ENCODE peak calls at places on chromosome 19, in four cellular contexts. G is suprapubic skin, N is heart right ventricle, B is HepG2. O is an unnamed sample.

GRCh38 chr19:51439021-51439465 is 19.2 kb downstream of the SIGLEC8 start:
- DNase-seq in B (peak; percentile 14), G (no peak), N (no peak), O (no peak)

GRCh38 chr19:35437152-35437951 is 10.7 kb upstream of the FFAR2 start:
- DNase-seq in G (no peak), N (no peak), B (no peak), O (no peak)

GRCh38 chr19:44635581-44636438 is 7.9 kb upstream of the PVR start:
- DNase-seq in G (no peak), N (no peak), B (no peak), O (no peak)

GRCh38 chr19:30402790-30403189 is 30.6 kb downstream of the ZNF536 start:
- DNase-seq in B (no peak), G (no peak), N (no peak), O (no peak)

GRCh38 chr19:54162241-54162805 is 2.8 kb upstream of the LENG1 start:
- DNase-seq in G (peak; percentile 95), N (peak; percentile 82), B (no peak), O (peak; percentile 50)

GRCh38 chr19:48715276-48715675 is 4.2 kb downstream of the MAMSTR start:
- DNase-seq in G (peak; percentile 76), N (no peak), B (no peak), O (no peak)

GRCh38 chr19:8096071-8096470 is 43.5 kb downstream of the CCL25 start:
- DNase-seq in N (no peak), G (no peak), B (no peak), O (no peak)

GRCh38 chr19:47351545-47351944 is 2.4 kb downstream of the DHX34 start:
- DNase-seq in B (peak; percentile 25), N (no peak), G (no peak), O (no peak)

GRCh38 chr19:38655148-38655824 is 7.8 kb downstream of the ACTN4 start:
- DNase-seq in N (no peak), B (no peak), G (no peak), O (no peak)

GRCh38 chr19:7744871-7745270 is 2.5 kb downstream of the CD209 start:
- DNase-seq in N (no peak), B (no peak), G (no peak), O (no peak)

GRCh38 chr19:14611051-14611450 is 28.2 kb downstream of the CLEC17A start:
- DNase-seq in N (no peak), B (no peak), G (no peak), O (no peak)

GRCh38 chr19:33219261-33219812 is 6.3 kb downstream of the SLC7A10 start:
- DNase-seq in B (no peak), G (no peak), N (no peak), O (no peak)

GRCh38 chr19:58182577-58182988 is 278 bp upstream of the ZNF274 start:
- DNase-seq in G (no peak), N (peak; percentile 89), B (no peak), O (peak; percentile 74)

GRCh38 chr19:29775575-29775900 is 36.3 kb upstream of the CCNE1 start:
- DNase-seq in N (no peak), G (no peak), B (no peak), O (no peak)

GRCh38 chr19:12769689-12770088 is 5.7 kb downstream of the HOOK2 start:
- DNase-seq in B (no peak), N (no peak), G (no peak), O (no peak)

GRCh38 chr19:32676186-32676894 is 692 bp downstream of the RGS9BP start:
- DNase-seq in B (no peak), N (peak; percentile 30), G (peak; percentile 65), O (no peak)

GRCh38 chr19:7550987-7551761 is 15.7 kb downstream of the PNPLA6 start:
- DNase-seq in G (no peak), B (no peak), N (peak; percentile 69), O (no peak)

GRCh38 chr19:53091855-53092254 is 11.4 kb downstream of the ZNF160 start:
- DNase-seq in B (no peak), G (no peak), N (no peak), O (no peak)

GRCh38 chr19:58042709-58043340 is 9.0 kb downstream of the ZSCAN1 start:
- DNase-seq in G (no peak), B (no peak), N (no peak), O (no peak)

GRCh38 chr19:12868540-12869112 is 12.6 kb downstream of the DNASE2 start:
- DNase-seq in B (no peak), N (no peak), G (no peak), O (no peak)

DNA sequence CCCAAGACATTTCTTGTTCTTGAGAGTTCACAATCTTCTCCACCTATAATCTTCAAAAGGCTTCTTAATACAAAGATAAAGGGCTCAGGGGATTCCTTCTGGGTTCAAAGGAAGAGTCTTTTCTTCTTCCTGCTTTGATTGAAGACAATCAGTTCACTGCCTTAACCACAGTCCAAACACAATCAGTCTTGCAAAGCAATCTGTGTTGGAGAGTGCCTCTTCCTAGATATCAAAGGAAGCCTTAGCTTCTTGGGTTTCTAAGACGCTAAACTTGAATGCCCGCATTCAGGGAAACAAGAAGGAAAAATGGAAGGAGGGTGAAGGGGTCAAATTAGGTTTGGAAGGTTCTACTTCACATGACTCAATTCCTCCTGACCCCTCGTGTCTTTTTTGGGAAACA is 27.2 kb downstream of the RANBP3 start:
- DNase-seq in N (no peak), G (no peak), B (no peak), O (no peak)
- H3K4me1 ChIP-seq in N (peaks cover 78% of the 10 kb centered on the region), G (peaks cover 68% of the 10 kb centered on the region), B (peaks cover 45% of the 10 kb centered on the region), O (peaks cover 78% of the 10 kb centered on the region)

DNA sequence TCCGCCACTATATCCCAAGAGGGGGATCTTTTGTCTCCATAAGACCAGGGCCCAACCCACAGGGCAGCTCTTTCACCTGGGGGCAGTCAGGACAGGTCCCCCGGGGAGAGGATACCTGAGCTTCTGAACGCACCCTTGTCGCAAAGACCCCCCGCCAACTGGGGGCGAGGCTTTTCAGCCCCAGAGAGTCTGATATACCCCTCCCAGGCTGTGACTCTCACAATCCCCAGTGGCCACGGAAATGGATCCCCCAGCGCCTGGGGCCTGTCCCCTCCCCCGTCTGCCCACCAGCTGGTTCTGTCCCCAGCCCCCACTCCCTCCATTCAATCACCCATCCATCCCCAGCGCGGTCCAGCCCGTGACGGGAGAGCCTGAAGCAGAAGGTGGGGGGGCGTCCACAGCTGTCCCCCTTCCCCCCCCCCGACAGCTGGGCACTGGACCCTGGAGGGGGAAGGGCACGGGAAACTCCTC is 858 bp downstream of the DOCK6 start:
- DNase-seq in G (no peak), N (no peak), B (no peak), O (no peak)
- H3K27ac ChIP-seq in G (peak overlapping the region; percentile 87), N (peak overlapping the region; percentile 92), B (no peak overlapping the region), O (peak overlapping the region; percentile 91)

DNA sequence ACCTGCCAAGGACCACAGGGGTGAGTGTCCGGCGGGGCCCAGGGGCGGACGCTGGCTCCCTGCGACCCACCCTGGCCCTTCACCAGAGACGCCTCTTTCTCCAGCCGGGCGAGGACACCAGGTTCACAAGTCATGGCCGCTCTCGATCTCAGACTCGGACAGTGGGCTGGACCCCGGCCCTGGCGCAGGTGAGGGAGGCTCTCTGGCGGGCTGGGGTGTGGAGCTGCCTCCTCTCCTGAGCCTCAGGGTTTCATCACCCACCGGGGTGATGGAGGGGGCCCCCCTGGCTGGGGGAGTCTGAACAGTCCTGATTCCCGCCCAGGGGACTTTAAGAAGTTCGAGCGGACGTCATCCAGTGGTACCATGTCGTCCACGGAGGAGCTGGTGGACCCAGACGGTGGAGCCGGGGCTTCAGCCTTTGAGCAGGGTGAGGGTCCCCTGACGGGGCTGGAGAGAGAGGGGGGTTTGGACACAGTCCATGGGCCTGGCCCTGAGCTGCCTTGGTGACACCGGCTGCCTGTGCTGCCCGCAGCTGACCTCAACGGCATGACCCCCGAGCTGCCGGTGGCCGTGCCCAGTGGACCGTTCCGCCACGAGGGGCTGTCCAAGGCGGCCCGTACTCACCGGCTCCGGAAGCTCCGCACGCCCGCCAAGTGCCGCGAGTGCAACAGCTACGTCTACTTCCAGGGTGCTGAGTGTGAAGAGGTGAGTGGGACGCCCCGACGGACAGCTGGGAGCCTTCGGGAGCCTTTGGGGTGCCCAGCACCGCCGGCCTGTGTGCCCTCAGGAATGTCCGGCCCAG is 13.6 kb downstream of the ARHGAP45 start:
- DNase-seq in B (no peak), N (peak; percentile 14), G (peak; percentile 70), O (no peak)
- H3K4me1 ChIP-seq in B (peaks cover 21% of the 10 kb centered on the region), N (no peaks in the 10 kb centered on the region), G (peaks cover 40% of the 10 kb centered on the region), O (peaks cover 4% of the 10 kb centered on the region)

GRCh38 chr19:17658240-17658639 is 29.9 kb downstream of the UNC13A start:
- DNase-seq in B (no peak), N (no peak), G (no peak), O (no peak)
- H3K27ac ChIP-seq in B (no peak overlapping the region), N (no peak overlapping the region), G (no peak overlapping the region), O (peak overlapping the region; percentile 1)

DNA sequence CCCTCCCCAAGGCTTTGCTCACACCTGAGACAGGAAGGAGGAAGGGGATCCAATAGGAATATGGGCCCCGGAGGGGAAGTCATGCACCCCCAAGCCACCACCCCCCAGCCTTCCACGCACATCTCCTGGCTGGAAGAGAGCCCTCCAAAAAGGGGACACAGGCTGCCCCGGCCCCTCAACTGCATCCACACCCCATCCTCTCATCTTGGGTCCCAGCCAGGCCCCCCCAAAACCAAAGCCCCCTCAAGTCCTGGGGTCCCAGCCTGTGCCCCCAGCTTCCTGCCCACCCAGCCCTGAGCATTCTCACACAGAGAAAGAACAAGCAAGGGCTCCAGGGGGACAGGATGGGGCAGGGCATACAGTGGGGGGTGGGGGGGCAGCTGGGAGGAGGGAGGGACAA is 12.1 kb downstream of the SMIM24 start:
- DNase-seq in N (no peak), G (no peak), B (no peak), O (no peak)
- H3K4me1 ChIP-seq in N (peaks cover 15% of the 10 kb centered on the region), G (peaks cover 35% of the 10 kb centered on the region), B (no peaks in the 10 kb centered on the region), O (no peaks in the 10 kb centered on the region)

GRCh38 chr19:18919895-18920204 is 335 bp downstream of the DDX49 start:
- DNase-seq in N (no peak), B (no peak), G (no peak), O (no peak)
- H3K27ac ChIP-seq in N (no peak overlapping the region), B (peak overlapping the region; percentile 54), G (peak overlapping the region; percentile 94), O (peak overlapping the region; percentile 91)

O was measured in esophagus squamous epithelium.